ENCODE peak calls at places on chromosomes 11 and 22, in ten cellular contexts. One of them, this sample, is unnamed.

GRCh38 chr11:36116161-36116560 is 172.3 kb downstream of the LDLRAD3 start:
- DNase-seq in left ventricle myocardium inferior: no peak
- DNase-seq in epithelial cell of esophagus: no peak
- DNase-seq in kidney epithelial cell: no peak
- DNase-seq in right atrium auricular region: no peak
- DNase-seq in A549: no peak
- DNase-seq in dorsolateral prefrontal cortex: no peak
- DNase-seq in psoas muscle: no peak
- DNase-seq in hepatocyte: no peak
- DNase-seq in Caco-2: no peak
- DNase-seq in this sample: no peak

GRCh38 chr11:44893250-44894216 is 57.1 kb downstream of the TP53I11 start:
- DNase-seq in A549: no peak
- DNase-seq in left ventricle myocardium inferior: no peak
- DNase-seq in psoas muscle: peak
- DNase-seq in Caco-2: no peak
- DNase-seq in right atrium auricular region: no peak
- DNase-seq in epithelial cell of esophagus: no peak
- DNase-seq in hepatocyte: no peak
- DNase-seq in dorsolateral prefrontal cortex: peak
- DNase-seq in kidney epithelial cell: no peak
- DNase-seq in this sample: no peak

GRCh38 chr11:927871-928270 is 2.2 kb downstream of the AP2A2 start:
- DNase-seq in left ventricle myocardium inferior: no peak
- DNase-seq in kidney epithelial cell: no peak
- DNase-seq in psoas muscle: no peak
- DNase-seq in Caco-2: no peak
- DNase-seq in right atrium auricular region: no peak
- DNase-seq in dorsolateral prefrontal cortex: no peak
- DNase-seq in epithelial cell of esophagus: no peak
- DNase-seq in hepatocyte: no peak
- DNase-seq in A549: no peak
- DNase-seq in this sample: no peak

GRCh38 chr22:38066381-38067027 is 9.3 kb downstream of the PICK1 start:
- DNase-seq in left ventricle myocardium inferior: no peak
- DNase-seq in Caco-2: no peak
- DNase-seq in psoas muscle: no peak
- DNase-seq in kidney epithelial cell: no peak
- DNase-seq in dorsolateral prefrontal cortex: no peak
- DNase-seq in hepatocyte: no peak
- DNase-seq in right atrium auricular region: no peak
- DNase-seq in A549: no peak
- DNase-seq in epithelial cell of esophagus: no peak
- DNase-seq in this sample: no peak

GRCh38 chr22:38033522-38034277 is 23.5 kb upstream of the PICK1 start:
- DNase-seq in hepatocyte: no peak
- DNase-seq in psoas muscle: no peak
- DNase-seq in Caco-2: no peak
- DNase-seq in dorsolateral prefrontal cortex: peak
- DNase-seq in left ventricle myocardium inferior: no peak
- DNase-seq in epithelial cell of esophagus: no peak
- DNase-seq in kidney epithelial cell: no peak
- DNase-seq in A549: no peak
- DNase-seq in right atrium auricular region: peak
- DNase-seq in this sample: no peak

GRCh38 chr22:20130319-20130718 is 1.3 kb upstream of the ZDHHC8 start:
- DNase-seq in A549: no peak
- DNase-seq in hepatocyte: no peak
- DNase-seq in left ventricle myocardium inferior: no peak
- DNase-seq in right atrium auricular region: no peak
- DNase-seq in psoas muscle: no peak
- DNase-seq in kidney epithelial cell: no peak
- DNase-seq in Caco-2: no peak
- DNase-seq in dorsolateral prefrontal cortex: peak
- DNase-seq in epithelial cell of esophagus: peak
- DNase-seq in this sample: no peak

GRCh38 chr11:122362381-122362780 is 246.4 kb upstream of the BLID start:
- DNase-seq in right atrium auricular region: no peak
- DNase-seq in left ventricle myocardium inferior: no peak
- DNase-seq in dorsolateral prefrontal cortex: no peak
- DNase-seq in epithelial cell of esophagus: peak
- DNase-seq in Caco-2: no peak
- DNase-seq in A549: no peak
- DNase-seq in psoas muscle: no peak
- DNase-seq in kidney epithelial cell: no peak
- DNase-seq in hepatocyte: no peak
- DNase-seq in this sample: no peak

GRCh38 chr11:416757-417621 is 2.2 kb upstream of the SIGIRR start:
- DNase-seq in hepatocyte: peak
- DNase-seq in Caco-2: peak
- DNase-seq in A549: no peak
- DNase-seq in right atrium auricular region: no peak
- DNase-seq in kidney epithelial cell: no peak
- DNase-seq in epithelial cell of esophagus: peak
- DNase-seq in left ventricle myocardium inferior: peak
- DNase-seq in psoas muscle: peak
- DNase-seq in dorsolateral prefrontal cortex: no peak
- DNase-seq in this sample: no peak

GRCh38 chr11:33773399-33774355 is 643 bp downstream of the FBXO3 start:
- DNase-seq in Caco-2: peak
- DNase-seq in epithelial cell of esophagus: peak
- DNase-seq in psoas muscle: peak
- DNase-seq in A549: no peak
- DNase-seq in right atrium auricular region: no peak
- DNase-seq in left ventricle myocardium inferior: no peak
- DNase-seq in kidney epithelial cell: no peak
- DNase-seq in hepatocyte: peak
- DNase-seq in dorsolateral prefrontal cortex: no peak
- DNase-seq in this sample: no peak

GRCh38 chr11:86632499-86633269 is 39.7 kb downstream of the ME3 start:
- DNase-seq in dorsolateral prefrontal cortex: no peak
- DNase-seq in hepatocyte: peak
- DNase-seq in kidney epithelial cell: peak
- DNase-seq in psoas muscle: peak
- DNase-seq in epithelial cell of esophagus: peak
- DNase-seq in A549: peak
- DNase-seq in right atrium auricular region: no peak
- DNase-seq in Caco-2: peak
- DNase-seq in left ventricle myocardium inferior: no peak
- DNase-seq in this sample: peak

GRCh38 chr22:36768616-36769015 is 7.3 kb downstream of the IFT27 start:
- DNase-seq in psoas muscle: no peak
- DNase-seq in A549: no peak
- DNase-seq in left ventricle myocardium inferior: no peak
- DNase-seq in epithelial cell of esophagus: no peak
- DNase-seq in Caco-2: no peak
- DNase-seq in hepatocyte: no peak
- DNase-seq in right atrium auricular region: no peak
- DNase-seq in dorsolateral prefrontal cortex: no peak
- DNase-seq in kidney epithelial cell: no peak
- DNase-seq in this sample: no peak

DNA sequence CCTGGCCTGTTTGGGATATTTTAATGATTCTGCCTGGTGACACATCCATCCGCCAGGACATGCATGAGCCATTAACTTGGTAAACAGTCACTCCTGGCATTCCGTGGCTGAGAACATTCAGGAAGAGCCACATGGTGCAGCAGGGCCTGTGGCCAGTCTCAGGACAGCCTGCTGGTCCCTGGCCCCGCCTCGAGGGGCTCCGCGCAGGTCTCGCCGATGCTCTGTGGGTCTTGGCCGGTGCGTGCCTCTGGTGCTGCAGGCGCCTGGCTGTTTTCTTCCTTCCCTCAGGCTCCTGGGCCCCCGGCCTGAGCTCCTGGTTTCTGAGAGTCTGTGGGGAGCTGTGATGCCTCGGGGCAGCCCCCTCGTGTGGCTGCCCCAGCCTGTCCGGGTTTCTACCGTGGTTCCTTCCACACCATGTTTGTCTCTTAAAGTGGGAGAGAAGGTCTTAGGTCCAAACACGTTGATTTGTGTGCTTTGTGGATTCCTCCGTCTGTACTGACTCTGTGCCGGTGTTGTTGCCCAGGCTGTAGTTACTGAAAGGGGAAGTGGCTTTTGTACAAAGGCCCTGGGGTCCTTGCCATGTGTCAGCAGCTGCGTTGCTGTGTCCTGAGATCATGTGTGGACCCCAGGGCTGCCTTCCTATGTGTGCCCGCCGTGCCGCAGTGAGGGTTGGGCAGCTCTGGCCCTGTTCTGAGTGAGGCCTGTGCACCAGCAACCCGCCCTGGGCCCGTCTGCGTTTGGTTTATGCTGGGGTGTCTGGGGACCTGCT is 6.5 kb downstream of the TRABD start:
- DNase-seq in epithelial cell of esophagus: peak
- DNase-seq in Caco-2: no peak
- DNase-seq in psoas muscle: peak
- DNase-seq in left ventricle myocardium inferior: no peak
- DNase-seq in dorsolateral prefrontal cortex: peak
- DNase-seq in A549: no peak
- DNase-seq in hepatocyte: no peak
- DNase-seq in right atrium auricular region: no peak
- DNase-seq in kidney epithelial cell: no peak
- DNase-seq in this sample: no peak
- H3K4me3 ChIP-seq in epithelial cell of esophagus: no peak
- H3K4me3 ChIP-seq in Caco-2: no peak
- H3K4me3 ChIP-seq in psoas muscle: no peak
- H3K4me3 ChIP-seq in left ventricle myocardium inferior: no peak
- H3K4me3 ChIP-seq in dorsolateral prefrontal cortex: no peak
- H3K4me3 ChIP-seq in A549: no peak
- H3K4me3 ChIP-seq in hepatocyte: no peak
- H3K4me3 ChIP-seq in right atrium auricular region: no peak
- H3K4me3 ChIP-seq in kidney epithelial cell: no peak
- H3K4me3 ChIP-seq in this sample: no peak

GRCh38 chr11:125253795-125254525 is 89.4 kb downstream of the PKNOX2 start:
- DNase-seq in epithelial cell of esophagus: no peak
- DNase-seq in psoas muscle: no peak
- DNase-seq in right atrium auricular region: no peak
- DNase-seq in left ventricle myocardium inferior: no peak
- DNase-seq in A549: no peak
- DNase-seq in Caco-2: no peak
- DNase-seq in kidney epithelial cell: no peak
- DNase-seq in hepatocyte: no peak
- DNase-seq in dorsolateral prefrontal cortex: no peak
- DNase-seq in this sample: no peak

GRCh38 chr11:125256471-125257010 is 92.0 kb downstream of the PKNOX2 start:
- DNase-seq in right atrium auricular region: no peak
- DNase-seq in left ventricle myocardium inferior: no peak
- DNase-seq in psoas muscle: no peak
- DNase-seq in dorsolateral prefrontal cortex: no peak
- DNase-seq in A549: no peak
- DNase-seq in epithelial cell of esophagus: no peak
- DNase-seq in hepatocyte: no peak
- DNase-seq in Caco-2: no peak
- DNase-seq in kidney epithelial cell: no peak
- DNase-seq in this sample: no peak

GRCh38 chr11:125258626-125259025 is 94.1 kb downstream of the PKNOX2 start:
- DNase-seq in kidney epithelial cell: no peak
- DNase-seq in epithelial cell of esophagus: no peak
- DNase-seq in Caco-2: no peak
- DNase-seq in dorsolateral prefrontal cortex: no peak
- DNase-seq in psoas muscle: no peak
- DNase-seq in right atrium auricular region: no peak
- DNase-seq in left ventricle myocardium inferior: no peak
- DNase-seq in A549: no peak
- DNase-seq in hepatocyte: no peak
- DNase-seq in this sample: no peak

GRCh38 chr11:125257751-125258150 is 93.2 kb downstream of the PKNOX2 start:
- DNase-seq in A549: no peak
- DNase-seq in dorsolateral prefrontal cortex: no peak
- DNase-seq in psoas muscle: no peak
- DNase-seq in Caco-2: no peak
- DNase-seq in left ventricle myocardium inferior: no peak
- DNase-seq in epithelial cell of esophagus: no peak
- DNase-seq in hepatocyte: no peak
- DNase-seq in kidney epithelial cell: no peak
- DNase-seq in right atrium auricular region: no peak
- DNase-seq in this sample: no peak

GRCh38 chr11:125257185-125257584 is 92.6 kb downstream of the PKNOX2 start:
- DNase-seq in left ventricle myocardium inferior: no peak
- DNase-seq in epithelial cell of esophagus: no peak
- DNase-seq in psoas muscle: no peak
- DNase-seq in Caco-2: peak
- DNase-seq in hepatocyte: no peak
- DNase-seq in dorsolateral prefrontal cortex: no peak
- DNase-seq in right atrium auricular region: no peak
- DNase-seq in kidney epithelial cell: no peak
- DNase-seq in A549: peak
- DNase-seq in this sample: no peak
- TF ChIP-seq CTCF in left ventricle myocardium inferior: no peak
- TF ChIP-seq CTCF in epithelial cell of esophagus: no peak
- TF ChIP-seq CTCF in psoas muscle: no peak
- TF ChIP-seq CTCF in Caco-2: peak
- TF ChIP-seq CTCF in hepatocyte: no peak
- TF ChIP-seq CTCF in dorsolateral prefrontal cortex: no peak
- TF ChIP-seq CTCF in right atrium auricular region: no peak
- TF ChIP-seq CTCF in kidney epithelial cell: no peak
- TF ChIP-seq CTCF in A549: no peak
- TF ChIP-seq CTCF in this sample: peak

GRCh38 chr11:129324533-129325175 is 51.0 kb upstream of the BARX2 start:
- DNase-seq in left ventricle myocardium inferior: peak
- DNase-seq in hepatocyte: peak
- DNase-seq in dorsolateral prefrontal cortex: no peak
- DNase-seq in A549: peak
- DNase-seq in Caco-2: peak
- DNase-seq in kidney epithelial cell: no peak
- DNase-seq in right atrium auricular region: peak
- DNase-seq in psoas muscle: peak
- DNase-seq in epithelial cell of esophagus: peak
- DNase-seq in this sample: no peak
- H3K4me3 ChIP-seq in left ventricle myocardium inferior: peak
- H3K4me3 ChIP-seq in hepatocyte: no peak
- H3K4me3 ChIP-seq in dorsolateral prefrontal cortex: no peak
- H3K4me3 ChIP-seq in A549: peak
- H3K4me3 ChIP-seq in Caco-2: no peak
- H3K4me3 ChIP-seq in kidney epithelial cell: no peak
- H3K4me3 ChIP-seq in right atrium auricular region: no peak
- H3K4me3 ChIP-seq in psoas muscle: no peak
- H3K4me3 ChIP-seq in epithelial cell of esophagus: no peak
- H3K4me3 ChIP-seq in this sample: no peak

DNA sequence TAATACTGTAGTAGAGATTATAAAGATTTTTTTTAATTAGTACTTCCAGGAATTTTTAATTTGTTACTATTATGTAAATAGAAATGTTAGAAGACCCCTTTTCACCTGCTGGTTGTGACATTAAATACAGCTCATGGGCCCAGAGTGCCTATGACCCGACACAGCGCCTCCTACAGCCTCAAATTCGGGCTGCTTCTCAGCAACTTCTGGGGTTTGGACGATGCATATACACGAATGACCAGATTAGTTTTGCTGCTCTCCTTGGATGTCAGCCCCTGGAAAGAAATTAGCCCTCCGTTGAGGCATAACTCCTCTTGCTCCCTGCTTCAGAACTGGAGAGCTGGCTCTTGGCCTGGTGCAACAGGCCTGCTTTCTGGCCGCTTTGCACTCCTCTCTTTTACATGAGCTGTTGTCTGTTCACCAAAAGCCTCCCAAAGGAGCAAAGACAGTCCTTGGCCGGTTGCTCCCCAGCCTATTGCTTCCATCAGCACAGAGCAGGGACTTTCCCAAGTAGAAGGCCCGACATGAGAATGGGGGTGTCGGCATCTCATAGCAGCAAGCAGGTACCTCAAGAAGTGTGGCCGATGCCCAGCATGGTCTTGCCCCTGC is 3.3 kb downstream of the TECTA start:
- DNase-seq in right atrium auricular region: no peak
- DNase-seq in left ventricle myocardium inferior: peak
- DNase-seq in kidney epithelial cell: no peak
- DNase-seq in hepatocyte: no peak
- DNase-seq in dorsolateral prefrontal cortex: no peak
- DNase-seq in A549: no peak
- DNase-seq in Caco-2: no peak
- DNase-seq in epithelial cell of esophagus: no peak
- DNase-seq in psoas muscle: peak
- DNase-seq in this sample: no peak
- TF ChIP-seq CTCF in right atrium auricular region: no peak
- TF ChIP-seq CTCF in left ventricle myocardium inferior: peak
- TF ChIP-seq CTCF in kidney epithelial cell: no peak
- TF ChIP-seq CTCF in hepatocyte: no peak
- TF ChIP-seq CTCF in dorsolateral prefrontal cortex: no peak
- TF ChIP-seq CTCF in A549: no peak
- TF ChIP-seq CTCF in Caco-2: peak
- TF ChIP-seq CTCF in epithelial cell of esophagus: no peak
- TF ChIP-seq CTCF in psoas muscle: no peak
- TF ChIP-seq CTCF in this sample: no peak

This sample was measured in AG09309.